ENCODE peak calls at places on chromosomes 7 and 10, in four cellular contexts. One of them, this sample, is unnamed. For H3K4me1, the result is how much of the 10 kb centered on the place peaks cover.

GRCh38 chr7:4215176-4215720 is 466.8 kb upstream of the FOXK1 start:
- DNase-seq in H1: no peak
- DNase-seq in HepG2: no peak
- DNase-seq in GM12878: no peak
- DNase-seq in this sample: no peak

GRCh38 chr10:112951349-112952281 is 1.6 kb downstream of the TCF7L2 start:
- DNase-seq in H1: peak
- DNase-seq in HepG2: peak
- DNase-seq in GM12878: no peak
- DNase-seq in this sample: no peak

GRCh38 chr7:73532224-73532623 is 10.1 kb upstream of the BAZ1B start:
- DNase-seq in H1: no peak
- DNase-seq in HepG2: no peak
- DNase-seq in GM12878: no peak
- DNase-seq in this sample: no peak

GRCh38 chr7:46619723-46620310 is 698.7 kb upstream of the IGFBP3 start:
- DNase-seq in H1: no peak
- DNase-seq in HepG2: no peak
- DNase-seq in GM12878: no peak
- DNase-seq in this sample: no peak

GRCh38 chr10:15591937-15592336 is 127.8 kb downstream of the ITGA8 start:
- DNase-seq in H1: no peak
- DNase-seq in HepG2: no peak
- DNase-seq in GM12878: no peak
- DNase-seq in this sample: no peak

GRCh38 chr10:76428541-76429330 is 997.3 kb downstream of the LRMDA start:
- DNase-seq in H1: no peak
- DNase-seq in HepG2: no peak
- DNase-seq in GM12878: no peak
- DNase-seq in this sample: no peak

GRCh38 chr10:29607576-29607975 is 27.2 kb downstream of the SVIL start:
- DNase-seq in H1: no peak
- DNase-seq in HepG2: no peak
- DNase-seq in GM12878: no peak
- DNase-seq in this sample: no peak

GRCh38 chr10:88913157-88913556 is 33.1 kb downstream of the STAMBPL1 start:
- DNase-seq in H1: no peak
- DNase-seq in HepG2: no peak
- DNase-seq in GM12878: no peak
- DNase-seq in this sample: no peak

GRCh38 chr10:3755440-3756359 is 29.3 kb downstream of the KLF6 start:
- DNase-seq in H1: no peak
- DNase-seq in HepG2: peak
- DNase-seq in GM12878: no peak
- DNase-seq in this sample: no peak

GRCh38 chr7:86773309-86773708 is 129.6 kb downstream of the GRM3 start:
- DNase-seq in H1: no peak
- DNase-seq in HepG2: no peak
- DNase-seq in GM12878: no peak
- DNase-seq in this sample: no peak

GRCh38 chr10:113644185-113645120 is 19.4 kb downstream of the NRAP start:
- DNase-seq in H1: no peak
- DNase-seq in HepG2: peak
- DNase-seq in GM12878: no peak
- DNase-seq in this sample: no peak

GRCh38 chr7:36155811-36156361 is 2.8 kb downstream of the EEPD1 start:
- DNase-seq in H1: no peak
- DNase-seq in HepG2: no peak
- DNase-seq in GM12878: no peak
- DNase-seq in this sample: no peak

GRCh38 chr10:84698989-84699388 is 370.6 kb downstream of the CCSER2 start:
- DNase-seq in H1: no peak
- DNase-seq in HepG2: no peak
- DNase-seq in GM12878: no peak
- DNase-seq in this sample: no peak

GRCh38 chr7:133512560-133512959 is 259.7 kb downstream of the EXOC4 start:
- DNase-seq in H1: no peak
- DNase-seq in HepG2: no peak
- DNase-seq in GM12878: no peak
- DNase-seq in this sample: no peak

GRCh38 chr10:7260412-7260900 is 150.4 kb downstream of the SFMBT2 start:
- DNase-seq in H1: no peak
- DNase-seq in HepG2: peak
- DNase-seq in GM12878: peak
- DNase-seq in this sample: peak

GRCh38 chr10:86256690-86257315 is 109.8 kb downstream of the GRID1 start:
- DNase-seq in H1: peak
- DNase-seq in HepG2: no peak
- DNase-seq in GM12878: no peak
- DNase-seq in this sample: no peak

GRCh38 chr7:23542752-23543151 is 11.0 kb upstream of the TRA2A start:
- DNase-seq in H1: no peak
- DNase-seq in HepG2: no peak
- DNase-seq in GM12878: no peak
- DNase-seq in this sample: no peak

GRCh38 chr7:91518058-91518457 is 253.8 kb downstream of the FZD1 start:
- DNase-seq in H1: no peak
- DNase-seq in HepG2: no peak
- DNase-seq in GM12878: no peak
- DNase-seq in this sample: no peak

GRCh38 chr7:78159537-78159936 is 361.0 kb downstream of the PHTF2 start:
- DNase-seq in H1: no peak
- DNase-seq in HepG2: no peak
- DNase-seq in GM12878: no peak
- DNase-seq in this sample: peak

GRCh38 chr7:78164459-78164858 is 365.9 kb downstream of the PHTF2 start:
- DNase-seq in H1: no peak
- DNase-seq in HepG2: no peak
- DNase-seq in GM12878: no peak
- DNase-seq in this sample: no peak

GRCh38 chr7:78165454-78165853 is 366.9 kb downstream of the PHTF2 start:
- DNase-seq in H1: no peak
- DNase-seq in HepG2: no peak
- DNase-seq in GM12878: no peak
- DNase-seq in this sample: peak

DNA sequence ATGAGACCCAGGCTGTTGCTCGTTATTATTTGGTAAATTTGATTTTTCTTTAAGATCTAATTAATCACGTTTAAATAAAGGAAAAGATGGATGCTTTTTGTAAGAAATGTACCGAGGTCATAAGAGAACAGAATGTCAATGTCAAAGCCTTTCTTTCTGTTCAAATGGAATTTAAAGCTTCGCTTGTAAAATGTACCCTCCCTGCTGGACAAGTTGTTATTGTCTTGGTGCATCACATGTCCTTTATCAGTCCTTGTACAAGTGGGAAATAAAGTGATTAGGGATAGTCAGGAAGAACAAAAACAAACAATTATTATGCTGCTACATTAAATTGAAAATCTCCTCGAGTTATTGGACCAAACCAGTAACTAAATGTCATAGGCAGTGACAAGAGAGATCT is 363.2 kb downstream of the PHTF2 start:
- DNase-seq in H1: no peak
- DNase-seq in HepG2: no peak
- DNase-seq in GM12878: no peak
- DNase-seq in this sample: no peak
- H3K4me1 ChIP-seq in H1: under half
- H3K4me1 ChIP-seq in HepG2: under half
- H3K4me1 ChIP-seq in GM12878: under half
- H3K4me1 ChIP-seq in this sample: under half

GRCh38 chr10:79444243-79445119 is 943 bp downstream of the ZCCHC24 start:
- DNase-seq in H1: peak
- DNase-seq in HepG2: no peak
- DNase-seq in GM12878: no peak
- DNase-seq in this sample: no peak

GRCh38 chr10:79445217-79445707 is at the start of gene ZCCHC24:
- DNase-seq in H1: no peak
- DNase-seq in HepG2: no peak
- DNase-seq in GM12878: no peak
- DNase-seq in this sample: no peak

GRCh38 chr10:79447911-79448731 is 2.7 kb upstream of the ZCCHC24 start:
- DNase-seq in H1: no peak
- DNase-seq in HepG2: no peak
- DNase-seq in GM12878: no peak
- DNase-seq in this sample: no peak

GRCh38 chr10:79445708-79446450 is 455 bp upstream of the ZCCHC24 start:
- DNase-seq in H1: peak
- DNase-seq in HepG2: peak
- DNase-seq in GM12878: peak
- DNase-seq in this sample: peak

DNA sequence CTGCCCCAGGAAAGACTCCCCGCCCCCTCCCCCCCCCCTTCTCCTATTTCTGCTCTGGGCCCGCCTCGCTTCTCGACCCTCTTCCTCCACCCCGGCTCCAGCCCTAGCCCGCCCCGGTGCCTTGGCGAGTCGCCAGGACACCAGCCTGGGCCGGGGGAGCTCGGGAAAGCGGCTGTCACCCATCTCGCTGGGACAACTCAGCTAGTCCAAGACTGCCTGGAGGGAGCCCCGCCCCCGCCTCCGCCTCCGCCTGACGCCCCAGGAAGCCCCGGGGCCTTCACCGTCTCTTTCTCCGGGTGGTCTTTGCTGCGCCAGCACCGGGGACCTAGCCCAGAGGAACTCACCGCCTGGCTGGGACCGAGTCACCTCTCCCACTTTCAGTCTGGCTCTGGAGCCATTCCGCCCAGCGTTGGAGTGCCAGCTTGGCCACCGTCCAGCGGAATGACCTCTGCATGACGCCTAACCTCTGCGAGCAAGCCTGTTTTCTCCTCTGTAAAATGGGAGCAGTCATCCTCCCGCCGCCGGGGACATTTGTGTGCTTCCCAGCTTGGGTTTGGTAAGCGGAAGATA is 1.1 kb upstream of the ZCCHC24 start:
- DNase-seq in H1: peak
- DNase-seq in HepG2: no peak
- DNase-seq in GM12878: no peak
- DNase-seq in this sample: no peak
- TF ChIP-seq ZNF274 in H1: no peak
- TF ChIP-seq ZNF274 in HepG2: no peak
- TF ChIP-seq ZNF274 in GM12878: no peak
- TF ChIP-seq ZNF274 in this sample: no peak

GRCh38 chr7:111730476-111731300 is 168.4 kb upstream of the IMMP2L start:
- DNase-seq in H1: no peak
- DNase-seq in HepG2: peak
- DNase-seq in GM12878: no peak
- DNase-seq in this sample: peak
- TF ChIP-seq SUZ12 in H1: no peak
- TF ChIP-seq SUZ12 in HepG2: no peak
- TF ChIP-seq SUZ12 in GM12878: no peak
- TF ChIP-seq SUZ12 in this sample: no peak

GRCh38 chr7:1476859-1477258 is 17.6 kb upstream of the MICALL2 start:
- DNase-seq in H1: no peak
- DNase-seq in HepG2: no peak
- DNase-seq in GM12878: no peak
- DNase-seq in this sample: no peak

GRCh38 chr7:1473864-1474512 is 14.7 kb upstream of the MICALL2 start:
- DNase-seq in H1: peak
- DNase-seq in HepG2: peak
- DNase-seq in GM12878: peak
- DNase-seq in this sample: peak

GRCh38 chr7:1474736-1475135 is 15.5 kb upstream of the MICALL2 start:
- DNase-seq in H1: no peak
- DNase-seq in HepG2: no peak
- DNase-seq in GM12878: no peak
- DNase-seq in this sample: no peak

GRCh38 chr7:1475393-1475792 is 16.1 kb upstream of the MICALL2 start:
- DNase-seq in H1: no peak
- DNase-seq in HepG2: no peak
- DNase-seq in GM12878: no peak
- DNase-seq in this sample: no peak

DNA sequence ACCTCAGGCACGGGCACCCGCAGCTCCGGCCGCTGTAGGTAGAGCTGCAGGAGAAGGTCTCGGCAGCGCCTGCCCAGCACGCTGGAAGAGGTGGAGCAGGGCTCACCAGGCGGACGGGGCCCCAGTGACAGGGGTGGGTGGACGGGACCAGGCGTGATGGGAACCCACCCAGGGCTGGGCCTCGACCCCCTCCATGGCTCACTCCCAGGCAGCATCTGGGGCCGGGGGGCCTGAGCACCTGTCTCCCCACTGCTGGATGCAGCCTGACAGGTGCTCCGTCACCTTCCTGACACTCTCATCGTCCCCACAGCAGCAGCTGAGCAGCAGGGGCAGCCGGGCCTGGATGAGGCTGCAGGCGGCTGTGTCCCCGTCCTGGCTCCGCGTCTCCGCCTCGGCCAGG is 16.7 kb upstream of the MICALL2 start:
- DNase-seq in H1: no peak
- DNase-seq in HepG2: no peak
- DNase-seq in GM12878: no peak
- DNase-seq in this sample: no peak
- H3K4me1 ChIP-seq in H1: under half
- H3K4me1 ChIP-seq in HepG2: under half
- H3K4me1 ChIP-seq in GM12878: under half
- H3K4me1 ChIP-seq in this sample: under half

GRCh38 chr7:56087445-56087844 is 5.3 kb downstream of the PHKG1 start:
- DNase-seq in H1: no peak
- DNase-seq in HepG2: no peak
- DNase-seq in GM12878: no peak
- DNase-seq in this sample: no peak
- TF ChIP-seq ZNF274 in H1: no peak
- TF ChIP-seq ZNF274 in HepG2: no peak
- TF ChIP-seq ZNF274 in GM12878: no peak
- TF ChIP-seq ZNF274 in this sample: no peak

DNA sequence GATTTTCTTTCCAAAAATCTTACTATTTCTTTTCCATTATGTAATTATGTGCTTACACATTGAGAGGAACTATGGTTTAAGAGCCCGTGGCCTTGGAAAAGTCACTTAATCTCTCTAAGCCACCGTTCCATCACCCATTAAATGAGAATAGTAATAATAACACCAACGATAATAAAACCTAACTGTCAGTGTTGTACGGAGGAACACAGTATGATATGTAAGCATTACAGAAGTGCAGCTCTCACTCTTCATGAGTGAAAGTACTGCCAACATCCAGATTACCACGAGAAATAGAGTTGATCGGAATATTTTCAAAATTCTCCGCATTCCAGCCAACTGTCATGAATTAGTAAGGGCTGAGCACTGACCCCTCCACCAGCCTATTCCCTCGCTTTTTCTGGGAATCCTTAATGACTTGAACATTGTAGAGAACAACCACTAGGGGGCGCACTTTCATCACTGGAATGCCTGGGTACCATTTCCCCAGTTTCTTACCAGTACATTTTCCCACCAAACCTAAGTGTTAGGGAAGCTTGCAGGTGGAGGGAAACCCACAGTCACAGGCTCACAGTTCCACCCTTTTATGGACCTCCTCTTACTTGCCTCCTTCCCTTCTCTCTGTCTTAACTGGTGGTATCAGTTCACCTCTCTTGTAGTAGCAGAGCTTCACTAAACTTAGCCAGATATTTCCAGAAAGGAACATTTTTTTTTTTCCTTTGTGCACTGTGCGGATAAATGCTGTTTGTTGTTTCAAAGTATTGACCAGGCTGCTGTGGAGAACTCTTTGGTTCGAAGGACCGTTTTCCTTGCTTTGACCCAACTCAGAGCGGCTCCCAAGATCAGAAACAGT is 27.8 kb downstream of the NKX2-3 start:
- DNase-seq in H1: peak
- DNase-seq in HepG2: peak
- DNase-seq in GM12878: no peak
- DNase-seq in this sample: no peak
- TF ChIP-seq SUZ12 in H1: no peak
- TF ChIP-seq SUZ12 in HepG2: no peak
- TF ChIP-seq SUZ12 in GM12878: no peak
- TF ChIP-seq SUZ12 in this sample: no peak